ENCODE peak calls at places on chromosomes 16 and 17, in eight cellular contexts. L, G, S, F, J, O, X and Q are unnamed samples. For H3K4me1 and H3K36me3, the result is how much of the 10 kb centered on the place peaks cover.

GRCh38 chr16:88337021-88337420 is 45.7 kb upstream of the ZNF469 start:
- DNase-seq in F (no peak), S (no peak), J (no peak), G (no peak), X (no peak), O (no peak), L (no peak), Q (no peak)

GRCh38 chr16:10080031-10080772 is 102.0 kb downstream of the GRIN2A start:
- DNase-seq in X (peak), J (no peak), O (peak), S (peak), F (peak), L (no peak), G (no peak), Q (peak)

GRCh38 chr17:29698019-29698777 is 75.5 kb upstream of the CORO6 start:
- DNase-seq in X (no peak), G (no peak), J (no peak), L (no peak), O (no peak), F (no peak), S (no peak), Q (no peak)

GRCh38 chr16:56226187-56226586 is 34.9 kb downstream of the GNAO1 start:
- DNase-seq in F (no peak), X (no peak), L (no peak), J (no peak), O (no peak), G (no peak), S (peak), Q (peak)

GRCh38 chr17:45282683-45283644 is 21.1 kb upstream of the SPATA32 start:
- DNase-seq in L (no peak), O (no peak), J (peak), G (no peak), X (peak), F (peak), S (no peak), Q (peak)

GRCh38 chr17:48492401-48493298 is 38.2 kb downstream of the HOXB1 start:
- DNase-seq in F (peak), X (peak), O (peak), L (peak), G (peak), J (peak), S (peak), Q (peak)

GRCh38 chr17:7282752-7283321 is 1.3 kb downstream of the SLC2A4 start:
- DNase-seq in G (no peak), X (no peak), J (no peak), S (no peak), F (peak), L (no peak), O (no peak), Q (no peak)

GRCh38 chr16:12646490-12647274 is 157.0 kb downstream of the CPPED1 start:
- DNase-seq in G (no peak), S (no peak), O (peak), L (peak), J (no peak), F (no peak), X (no peak), Q (no peak)

GRCh38 chr16:29114476-29115012 is 129.7 kb downstream of the LAT start:
- DNase-seq in S (no peak), J (no peak), O (no peak), G (no peak), X (no peak), L (peak), F (no peak), Q (no peak)

GRCh38 chr16:8721693-8722348 is 47.4 kb downstream of the ABAT start:
- DNase-seq in S (no peak), G (peak), X (no peak), O (no peak), L (no peak), J (no peak), F (no peak), Q (no peak)

GRCh38 chr17:73462830-73463229 is 151.0 kb upstream of the CDC42EP4 start:
- DNase-seq in J (no peak), G (no peak), X (no peak), S (no peak), O (no peak), F (no peak), L (no peak), Q (no peak)

GRCh38 chr17:73455767-73456166 is 144.0 kb upstream of the CDC42EP4 start:
- DNase-seq in F (no peak), O (no peak), X (no peak), J (no peak), G (no peak), L (no peak), S (no peak), Q (no peak)

GRCh38 chr17:73455050-73455687 is 143.4 kb upstream of the CDC42EP4 start:
- DNase-seq in J (no peak), L (no peak), F (no peak), O (no peak), X (no peak), S (peak), G (no peak), Q (no peak)

GRCh38 chr17:73459980-73460379 is 148.2 kb upstream of the CDC42EP4 start:
- DNase-seq in L (no peak), X (no peak), F (no peak), G (no peak), J (no peak), O (no peak), S (no peak), Q (no peak)

GRCh38 chr17:73458191-73458590 is 146.4 kb upstream of the CDC42EP4 start:
- DNase-seq in X (no peak), J (no peak), L (no peak), G (no peak), O (no peak), F (no peak), S (no peak), Q (no peak)
- H3K4me1 ChIP-seq in X (under half), J (under half), L (under half), G (under half), O (under half), F (under half), S (under half), Q (under half)

GRCh38 chr16:79777679-79778078 is 177.1 kb upstream of the MAF start:
- DNase-seq in X (no peak), J (no peak), O (no peak), F (no peak), S (no peak), G (no peak), L (no peak), Q (no peak)

GRCh38 chr16:79772028-79772427 is 171.5 kb upstream of the MAF start:
- DNase-seq in J (no peak), L (no peak), X (no peak), O (no peak), F (no peak), G (no peak), S (peak), Q (no peak)

GRCh38 chr16:79770244-79771064 is 169.9 kb upstream of the MAF start:
- DNase-seq in X (peak), O (peak), J (peak), L (peak), G (peak), S (peak), F (peak), Q (peak)

DNA sequence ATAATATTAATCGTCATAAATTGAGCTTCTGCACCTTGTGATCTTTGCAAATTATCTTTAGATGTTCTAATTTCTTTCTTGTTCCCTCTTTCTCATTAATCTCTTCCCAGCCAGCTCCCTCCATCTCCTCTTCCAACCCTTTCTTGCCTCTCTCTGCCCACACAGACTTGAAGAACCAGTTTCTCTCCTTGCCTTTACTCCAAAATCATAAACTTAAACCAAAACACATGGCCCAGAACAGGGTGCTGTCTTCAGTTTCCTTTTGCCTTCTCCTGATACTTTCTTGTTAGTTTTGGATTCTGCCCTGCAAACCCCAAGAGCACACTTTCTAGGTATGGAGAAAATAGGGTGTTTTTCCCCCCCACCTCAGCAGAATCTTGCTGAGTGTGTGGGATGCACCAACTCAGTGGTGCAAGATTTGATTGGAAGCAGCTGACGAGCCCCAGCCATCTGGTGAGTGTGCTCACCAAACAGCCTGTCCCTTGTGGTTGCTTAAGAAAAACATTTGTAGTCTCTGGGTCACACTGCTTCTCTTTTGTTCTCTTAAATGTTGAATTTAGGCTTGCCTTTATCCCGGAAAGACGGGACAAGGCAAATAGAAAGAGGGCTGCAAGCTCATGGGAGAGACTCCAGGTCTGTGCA is 175.8 kb upstream of the MAF start:
- DNase-seq in F (peak), X (peak), G (peak), L (no peak), J (no peak), O (no peak), S (peak), Q (no peak)
- TF ChIP-seq CTCF in F (no peak), X (no peak), G (peak), L (no peak), J (peak), O (no peak), S (no peak), Q (no peak)

GRCh38 chr16:84985079-84986065 is 26.0 kb downstream of the ZDHHC7 start:
- DNase-seq in O (no peak), F (no peak), X (no peak), S (no peak), J (no peak), G (no peak), L (no peak), Q (no peak)
- H3K36me3 ChIP-seq in O (under half), F (half or more), X (under half), S (under half), J (half or more), G (under half), L (half or more), Q (half or more)

GRCh38 chr16:82756283-82756599 is 129.5 kb downstream of the CDH13 start:
- DNase-seq in J (no peak), S (no peak), X (no peak), G (no peak), F (no peak), L (no peak), O (peak), Q (no peak)
- H3K4me1 ChIP-seq in J (under half), S (under half), X (under half), G (under half), F (under half), L (under half), O (half or more), Q (under half)

GRCh38 chr17:40063034-40063765 is 435 bp downstream of the THRA start:
- DNase-seq in S (peak), F (peak), L (peak), O (peak), J (peak), X (peak), G (peak), Q (no peak)
- TF ChIP-seq CTCF in S (no peak), F (no peak), L (peak), O (no peak), J (no peak), X (no peak), G (no peak), Q (peak)

DNA sequence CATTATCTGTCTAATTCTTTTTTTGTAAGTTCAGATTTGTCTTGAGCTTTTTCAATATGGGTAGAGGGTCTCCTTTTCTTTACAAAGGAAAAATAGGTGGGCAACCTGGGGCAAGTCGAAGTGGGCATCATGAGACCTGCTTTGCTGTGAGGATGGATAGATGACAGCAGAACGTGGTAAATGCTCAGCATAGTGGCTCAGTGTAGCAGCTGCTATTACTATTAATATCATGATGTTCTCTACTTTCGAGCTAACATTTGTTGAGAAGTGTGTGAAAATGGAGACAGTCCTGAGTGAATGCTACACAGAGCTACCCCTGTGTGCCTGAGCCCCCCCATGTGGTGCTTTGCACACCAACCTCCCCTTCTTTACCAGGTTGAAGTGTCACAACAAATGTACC is 39.0 kb upstream of the LGALS9 start:
- DNase-seq in G (no peak), J (no peak), L (no peak), X (no peak), O (no peak), F (no peak), S (no peak), Q (no peak)
- H3K36me3 ChIP-seq in G (under half), J (under half), L (under half), X (under half), O (under half), F (under half), S (under half), Q (under half)

DNA sequence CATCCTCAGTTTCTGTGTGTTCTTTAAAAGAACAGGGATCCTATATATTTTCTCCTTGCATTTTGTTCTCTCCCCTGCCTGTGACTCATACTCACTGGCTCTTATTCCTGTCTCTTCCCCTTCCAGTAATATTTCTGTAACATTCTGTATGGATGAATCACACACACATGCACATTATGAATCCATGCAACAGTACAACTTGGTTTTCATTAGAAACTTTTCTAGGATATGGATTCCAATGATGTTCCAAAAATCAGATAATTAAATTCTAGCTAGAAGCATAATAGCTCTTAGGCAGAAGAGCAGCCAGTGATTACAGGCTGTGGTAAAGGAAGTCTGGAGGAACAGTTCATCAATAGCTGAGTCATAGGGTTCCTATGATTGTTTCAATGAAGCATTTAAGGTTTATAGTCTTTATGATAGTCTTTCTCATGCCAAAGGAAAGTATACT is 119.6 kb upstream of the PMFBP1 start:
- DNase-seq in F (no peak), O (peak), X (no peak), G (no peak), L (no peak), S (no peak), J (no peak), Q (no peak)
- H3K4me1 ChIP-seq in F (under half), O (under half), X (under half), G (under half), L (under half), S (under half), J (under half), Q (under half)

GRCh38 chr17:74214642-74215331 is 1.4 kb downstream of the TTYH2 start:
- DNase-seq in X (peak), S (no peak), F (no peak), L (no peak), O (no peak), G (no peak), J (no peak), Q (no peak)

GRCh38 chr17:74211929-74212261 is 1.5 kb upstream of the TTYH2 start:
- DNase-seq in F (no peak), J (no peak), O (no peak), L (no peak), X (no peak), G (no peak), S (no peak), Q (no peak)

GRCh38 chr17:74213897-74214386 is 571 bp downstream of the TTYH2 start:
- DNase-seq in S (no peak), J (no peak), G (peak), X (peak), O (no peak), F (peak), L (peak), Q (no peak)

GRCh38 chr17:74212262-74212912 is 984 bp upstream of the TTYH2 start:
- DNase-seq in O (peak), X (peak), S (no peak), L (peak), F (peak), G (peak), J (no peak), Q (no peak)

GRCh38 chr17:74212913-74213791 is at the start of gene TTYH2:
- DNase-seq in G (peak), X (peak), S (peak), L (peak), O (peak), F (peak), J (peak), Q (peak)
- TF ChIP-seq CTCF in G (peak), X (no peak), S (no peak), L (no peak), O (peak), F (no peak), J (peak), Q (peak)

DNA sequence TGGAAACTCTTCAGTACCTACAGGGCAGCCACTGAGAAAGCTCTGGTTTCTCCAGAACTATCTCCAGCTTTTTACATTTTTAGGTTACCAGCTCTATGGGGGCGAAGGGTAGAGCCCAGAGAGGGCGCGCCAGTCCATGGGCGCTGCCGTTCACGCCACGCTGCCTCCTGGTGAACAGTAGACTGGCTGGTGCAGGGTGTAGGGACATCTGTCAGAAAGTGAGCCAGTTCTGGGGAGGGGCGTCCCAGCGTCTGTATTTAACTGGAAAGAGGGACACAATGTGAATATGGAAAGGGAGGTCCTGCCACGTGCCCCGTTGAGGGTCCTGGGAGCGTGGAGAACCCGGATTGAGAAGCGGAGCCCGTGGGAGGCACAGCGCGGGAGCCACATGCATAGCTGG is 16.4 kb upstream of the CLEC18A start:
- DNase-seq in L (no peak), G (no peak), O (no peak), S (no peak), J (no peak), F (no peak), X (no peak), Q (no peak)
- H3K36me3 ChIP-seq in L (half or more), G (under half), O (under half), S (under half), J (half or more), F (half or more), X (half or more), Q (half or more)

GRCh38 chr17:58902312-58902711 is 146.7 kb downstream of the PPM1E start:
- DNase-seq in F (no peak), S (no peak), O (no peak), G (no peak), L (no peak), X (no peak), J (no peak), Q (no peak)

GRCh38 chr17:58899191-58899590 is 143.5 kb downstream of the PPM1E start:
- DNase-seq in L (no peak), F (no peak), G (no peak), O (no peak), S (no peak), X (no peak), J (no peak), Q (no peak)
- H3K4me1 ChIP-seq in L (under half), F (under half), G (under half), O (under half), S (under half), X (under half), J (under half), Q (under half)